ENCODE peak calls at places on chromosomes 4 and X, in four cellular contexts. One of them, this sample, is unnamed. For H3K36me3, the result is how much of the 10 kb centered on the place peaks cover.

GRCh38 chr4:3522651-3523050 is 9.6 kb downstream of the LRPAP1 start:
- DNase-seq in mucosa of descending colon: peak
- DNase-seq in BE2C: no peak
- DNase-seq in kidney epithelial cell: no peak
- DNase-seq in this sample: no peak

GRCh38 chrX:120456973-120457372 is 12.1 kb downstream of the LAMP2 start:
- DNase-seq in mucosa of descending colon: no peak
- DNase-seq in BE2C: no peak
- DNase-seq in kidney epithelial cell: no peak
- DNase-seq in this sample: no peak

GRCh38 chrX:22467571-22467970 is 194.9 kb downstream of the CBLL2 start:
- DNase-seq in kidney epithelial cell: no peak
- DNase-seq in BE2C: no peak
- DNase-seq in mucosa of descending colon: no peak
- DNase-seq in this sample: no peak

GRCh38 chrX:20974326-20974725 is 399.9 kb upstream of the CNKSR2 start:
- DNase-seq in BE2C: no peak
- DNase-seq in kidney epithelial cell: no peak
- DNase-seq in mucosa of descending colon: no peak
- DNase-seq in this sample: no peak

GRCh38 chrX:138745215-138745614 is 33.7 kb upstream of the FGF13 start:
- DNase-seq in mucosa of descending colon: no peak
- DNase-seq in BE2C: peak
- DNase-seq in kidney epithelial cell: no peak
- DNase-seq in this sample: peak

GRCh38 chr4:101291198-101291597 is 56.1 kb downstream of the PPP3CA start:
- DNase-seq in mucosa of descending colon: no peak
- DNase-seq in BE2C: no peak
- DNase-seq in kidney epithelial cell: no peak
- DNase-seq in this sample: no peak

GRCh38 chr4:36242629-36243354 is 1.5 kb downstream of the ARAP2 start:
- DNase-seq in BE2C: no peak
- DNase-seq in kidney epithelial cell: no peak
- DNase-seq in mucosa of descending colon: no peak
- DNase-seq in this sample: peak

GRCh38 chrX:153463031-153463430 is 7.3 kb downstream of the HAUS7 start:
- DNase-seq in BE2C: no peak
- DNase-seq in kidney epithelial cell: no peak
- DNase-seq in mucosa of descending colon: no peak
- DNase-seq in this sample: no peak

GRCh38 chr4:180539284-180539683 is 1703.9 kb upstream of the TENM3 start:
- DNase-seq in kidney epithelial cell: no peak
- DNase-seq in BE2C: no peak
- DNase-seq in mucosa of descending colon: no peak
- DNase-seq in this sample: no peak

GRCh38 chr4:108366716-108367115 is 198.0 kb upstream of the LEF1 start:
- DNase-seq in mucosa of descending colon: no peak
- DNase-seq in kidney epithelial cell: no peak
- DNase-seq in BE2C: no peak
- DNase-seq in this sample: no peak

GRCh38 chrX:53237056-53237455 is 12.0 kb upstream of the KDM5C start:
- DNase-seq in BE2C: no peak
- DNase-seq in kidney epithelial cell: no peak
- DNase-seq in mucosa of descending colon: no peak
- DNase-seq in this sample: no peak

GRCh38 chr4:165368567-165368966 is 10.2 kb upstream of the CPE start:
- DNase-seq in mucosa of descending colon: no peak
- DNase-seq in BE2C: no peak
- DNase-seq in kidney epithelial cell: no peak
- DNase-seq in this sample: no peak

GRCh38 chr4:108287834-108288413 is 119.2 kb upstream of the LEF1 start:
- DNase-seq in mucosa of descending colon: no peak
- DNase-seq in kidney epithelial cell: no peak
- DNase-seq in BE2C: no peak
- DNase-seq in this sample: no peak

GRCh38 chr4:112379306-112379705 is 82.1 kb downstream of the ALPK1 start:
- DNase-seq in kidney epithelial cell: no peak
- DNase-seq in mucosa of descending colon: no peak
- DNase-seq in BE2C: peak
- DNase-seq in this sample: no peak

GRCh38 chr4:94523617-94524016 is 71.9 kb downstream of the PDLIM5 start:
- DNase-seq in BE2C: no peak
- DNase-seq in kidney epithelial cell: no peak
- DNase-seq in mucosa of descending colon: no peak
- DNase-seq in this sample: no peak

GRCh38 chr4:869776-870175 is 43.8 kb upstream of the CPLX1 start:
- DNase-seq in BE2C: no peak
- DNase-seq in kidney epithelial cell: no peak
- DNase-seq in mucosa of descending colon: no peak
- DNase-seq in this sample: no peak

GRCh38 chr4:870951-871350 is 45.0 kb upstream of the CPLX1 start:
- DNase-seq in kidney epithelial cell: no peak
- DNase-seq in mucosa of descending colon: no peak
- DNase-seq in BE2C: no peak
- DNase-seq in this sample: no peak

GRCh38 chr4:871484-871883 is 45.6 kb upstream of the CPLX1 start:
- DNase-seq in BE2C: no peak
- DNase-seq in mucosa of descending colon: no peak
- DNase-seq in kidney epithelial cell: no peak
- DNase-seq in this sample: no peak

GRCh38 chr4:874071-874470 is 48.1 kb upstream of the CPLX1 start:
- DNase-seq in mucosa of descending colon: no peak
- DNase-seq in BE2C: no peak
- DNase-seq in kidney epithelial cell: no peak
- DNase-seq in this sample: no peak

GRCh38 chr4:872241-872981 is 46.5 kb upstream of the CPLX1 start:
- DNase-seq in kidney epithelial cell: no peak
- DNase-seq in BE2C: no peak
- DNase-seq in mucosa of descending colon: no peak
- DNase-seq in this sample: no peak
- H3K36me3 ChIP-seq in kidney epithelial cell: under half
- H3K36me3 ChIP-seq in BE2C: under half
- H3K36me3 ChIP-seq in mucosa of descending colon: under half
- H3K36me3 ChIP-seq in this sample: under half

GRCh38 chrX:24186483-24186882 is 37.0 kb downstream of the ZFX start:
- DNase-seq in kidney epithelial cell: no peak
- DNase-seq in mucosa of descending colon: no peak
- DNase-seq in BE2C: no peak
- DNase-seq in this sample: no peak
- H3K36me3 ChIP-seq in kidney epithelial cell: under half
- H3K36me3 ChIP-seq in mucosa of descending colon: under half
- H3K36me3 ChIP-seq in BE2C: under half
- H3K36me3 ChIP-seq in this sample: under half

DNA sequence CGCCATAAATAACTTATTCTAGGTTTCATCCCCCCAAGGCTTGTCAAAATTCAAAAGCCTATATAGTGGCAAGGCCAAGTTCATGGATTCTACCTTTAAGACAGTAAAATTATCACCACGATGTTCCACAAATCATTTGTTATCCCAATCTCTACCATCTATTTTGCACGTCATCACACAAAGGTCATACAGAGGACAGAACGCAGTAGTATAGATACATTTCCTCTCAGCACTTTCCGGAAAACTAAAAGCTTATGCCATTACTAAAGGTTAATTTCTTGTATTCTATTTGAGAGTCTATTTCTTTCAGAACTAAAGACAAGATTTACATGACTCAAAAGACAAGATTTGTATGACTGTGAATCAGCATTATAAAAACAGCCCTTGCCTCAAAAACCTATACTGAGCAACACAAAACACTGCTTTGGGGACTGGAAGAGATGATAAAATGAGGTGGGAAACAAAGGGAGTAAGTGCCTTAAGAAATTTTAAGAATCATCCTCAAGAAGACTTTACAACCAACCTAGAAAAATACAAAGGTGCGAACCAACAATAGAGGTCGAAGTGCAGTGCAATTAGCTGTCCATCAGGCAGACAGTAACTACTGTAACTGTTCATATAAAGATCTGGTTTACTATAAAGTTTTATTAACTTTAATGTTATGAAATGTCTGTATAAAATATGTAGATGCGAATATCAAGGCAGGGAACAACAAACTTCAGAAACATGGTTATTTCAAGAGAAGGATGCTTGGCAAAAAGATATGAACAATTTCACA is 7.6 kb downstream of the UBE2D3 start:
- DNase-seq in BE2C: no peak
- DNase-seq in kidney epithelial cell: no peak
- DNase-seq in mucosa of descending colon: no peak
- DNase-seq in this sample: peak
- H3K36me3 ChIP-seq in BE2C: under half
- H3K36me3 ChIP-seq in kidney epithelial cell: under half
- H3K36me3 ChIP-seq in mucosa of descending colon: under half
- H3K36me3 ChIP-seq in this sample: under half

GRCh38 chrX:136870064-136870463 is 10.5 kb downstream of the RBMX start:
- DNase-seq in BE2C: no peak
- DNase-seq in kidney epithelial cell: no peak
- DNase-seq in mucosa of descending colon: no peak
- DNase-seq in this sample: no peak

GRCh38 chrX:136867096-136867491 is 13.4 kb downstream of the RBMX start:
- DNase-seq in kidney epithelial cell: no peak
- DNase-seq in mucosa of descending colon: no peak
- DNase-seq in BE2C: no peak
- DNase-seq in this sample: no peak

GRCh38 chrX:136866337-136867095 is 14.0 kb downstream of the RBMX start:
- DNase-seq in BE2C: no peak
- DNase-seq in kidney epithelial cell: no peak
- DNase-seq in mucosa of descending colon: no peak
- DNase-seq in this sample: peak

GRCh38 chrX:136867518-136867917 is 13.0 kb downstream of the RBMX start:
- DNase-seq in mucosa of descending colon: no peak
- DNase-seq in BE2C: no peak
- DNase-seq in kidney epithelial cell: no peak
- DNase-seq in this sample: no peak

DNA sequence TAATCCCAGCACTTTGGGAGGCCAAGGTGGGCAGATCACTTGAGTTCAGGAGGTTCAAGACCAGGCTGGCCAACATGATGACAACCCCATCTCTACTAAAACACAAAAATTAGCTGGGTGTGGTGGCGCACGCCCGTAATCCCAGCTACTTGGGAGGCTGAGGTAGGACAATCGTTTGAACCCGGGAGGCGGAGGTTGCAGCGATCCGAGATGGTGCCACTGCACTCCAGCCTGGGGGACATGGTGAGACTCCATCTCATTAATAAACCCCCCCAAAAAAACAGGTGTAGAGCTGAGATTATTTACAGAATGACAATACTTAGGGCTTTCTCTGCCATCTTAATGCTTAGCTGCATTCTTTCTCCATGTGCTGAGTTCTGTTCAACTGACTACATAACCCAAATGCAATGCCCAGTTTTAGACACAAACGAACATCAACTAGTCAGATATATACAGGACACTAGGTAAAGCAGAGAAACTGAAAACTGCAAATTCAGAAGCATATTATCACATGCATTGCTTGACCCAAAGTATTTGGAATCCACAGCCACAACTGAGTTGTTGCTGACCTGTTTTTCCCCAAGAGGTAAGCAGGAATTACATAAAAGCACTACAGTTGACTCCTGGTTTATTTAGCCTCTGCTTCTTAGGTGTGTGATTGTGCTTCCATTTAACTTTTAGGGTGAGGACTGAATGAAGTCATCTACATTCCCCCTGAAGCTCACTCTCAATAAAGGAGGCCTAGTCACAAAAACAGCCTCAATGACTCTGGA is 12.1 kb downstream of the RBMX start:
- DNase-seq in kidney epithelial cell: no peak
- DNase-seq in mucosa of descending colon: no peak
- DNase-seq in BE2C: no peak
- DNase-seq in this sample: no peak
- H3K36me3 ChIP-seq in kidney epithelial cell: under half
- H3K36me3 ChIP-seq in mucosa of descending colon: under half
- H3K36me3 ChIP-seq in BE2C: half or more
- H3K36me3 ChIP-seq in this sample: under half

DNA sequence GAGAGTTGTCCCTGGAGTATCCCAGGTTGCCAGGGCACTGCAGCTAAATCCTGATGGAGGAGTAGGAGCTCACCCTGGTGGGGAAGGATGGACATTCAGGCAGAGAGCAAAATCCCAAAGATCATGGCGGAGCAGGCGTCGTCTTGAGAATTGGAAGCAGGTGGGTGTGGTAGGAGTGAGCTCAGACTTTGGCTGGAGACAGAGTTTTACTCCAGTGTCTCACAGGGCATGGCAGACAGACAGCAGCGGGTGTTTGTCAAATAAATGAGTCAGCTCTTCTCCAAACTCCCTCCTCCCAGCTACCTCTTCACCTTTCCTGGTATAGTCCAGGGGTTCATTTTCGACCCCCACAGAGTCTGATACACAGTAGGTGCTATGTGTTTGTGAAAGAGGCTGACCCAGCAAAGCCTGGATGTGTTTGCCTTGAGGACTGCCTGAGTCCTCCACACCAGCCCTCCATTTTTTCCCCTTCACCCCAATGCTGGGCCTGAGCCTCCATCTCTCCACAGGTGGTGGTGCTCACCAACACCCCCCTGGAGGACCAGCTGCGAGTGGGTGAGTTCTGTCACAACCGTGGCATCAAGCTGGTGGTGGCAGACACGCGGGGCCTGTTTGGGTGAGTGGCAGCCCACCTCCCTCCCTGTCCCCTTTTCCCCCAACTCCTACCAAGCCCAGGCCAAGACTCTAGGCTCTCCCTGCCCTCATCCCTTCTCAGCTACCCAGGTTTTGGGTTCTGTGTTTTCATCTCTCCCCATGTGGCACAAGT is 6.9 kb downstream of the UBA1 start:
- DNase-seq in BE2C: no peak
- DNase-seq in mucosa of descending colon: no peak
- DNase-seq in kidney epithelial cell: no peak
- DNase-seq in this sample: peak
- H3K36me3 ChIP-seq in BE2C: half or more
- H3K36me3 ChIP-seq in mucosa of descending colon: under half
- H3K36me3 ChIP-seq in kidney epithelial cell: under half
- H3K36me3 ChIP-seq in this sample: under half

DNA sequence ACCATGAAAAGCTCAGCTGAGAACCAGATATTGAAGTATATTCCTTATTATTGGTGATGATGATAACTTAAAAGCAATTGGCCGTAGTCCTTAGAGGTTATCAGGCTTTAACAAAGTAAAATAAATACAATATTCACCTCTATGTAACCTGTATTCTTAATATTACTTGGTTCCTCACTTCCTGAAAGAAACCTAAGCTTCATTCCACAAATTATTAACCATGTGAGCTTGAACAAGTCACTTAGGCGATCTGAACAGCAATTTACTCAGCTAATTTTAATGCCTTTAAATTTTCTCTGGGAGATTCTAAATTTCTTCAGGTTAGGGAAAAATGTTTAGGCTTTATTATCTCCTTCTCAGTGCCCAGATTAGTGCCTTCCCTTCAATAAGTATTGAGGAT is 69.2 kb downstream of the CLDN22 start:
- DNase-seq in BE2C: no peak
- DNase-seq in mucosa of descending colon: no peak
- DNase-seq in kidney epithelial cell: no peak
- DNase-seq in this sample: no peak
- H3K36me3 ChIP-seq in BE2C: under half
- H3K36me3 ChIP-seq in mucosa of descending colon: under half
- H3K36me3 ChIP-seq in kidney epithelial cell: under half
- H3K36me3 ChIP-seq in this sample: under half

GRCh38 chr4:729336-730315 is 24.0 kb downstream of the PCGF3 start:
- DNase-seq in kidney epithelial cell: no peak
- DNase-seq in BE2C: no peak
- DNase-seq in mucosa of descending colon: no peak
- DNase-seq in this sample: no peak
- H3K36me3 ChIP-seq in kidney epithelial cell: under half
- H3K36me3 ChIP-seq in BE2C: under half
- H3K36me3 ChIP-seq in mucosa of descending colon: under half
- H3K36me3 ChIP-seq in this sample: under half